ENCODE peak calls at places on chromosomes 7 and 10, in seven cellular contexts. E is CD4-positive, alpha-beta T cell; K is cardiac muscle cell; A is mammary epithelial cell; G is right lobe of liver; Z is CD4-positive, CD25-positive, alpha-beta regulatory T cell; J is ovary. R is an unnamed sample. For H3K9me3, the result is how much of the 10 kb centered on the place peaks cover.

GRCh38 chr10:80924063-80924952 is 386.6 kb downstream of the SH2D4B start:
- DNase-seq in E (no peak), K (peak), A (peak), G (no peak), Z (no peak), J (peak), R (peak)

GRCh38 chr10:88800152-88801125 is 2.1 kb upstream of the LIPM start:
- DNase-seq in E (no peak), K (peak), A (peak), G (no peak), Z (no peak), J (no peak), R (no peak)

GRCh38 chr7:138935438-138936079 is 45.6 kb downstream of the KIAA1549 start:
- DNase-seq in E (no peak), K (peak), A (peak), G (no peak), Z (no peak), J (no peak), R (peak)

GRCh38 chr10:30756151-30756550 is 126.6 kb upstream of the LYZL2 start:
- DNase-seq in E (no peak), K (no peak), A (no peak), G (no peak), Z (no peak), J (no peak), R (no peak)

GRCh38 chr7:91182819-91183405 is 81.3 kb upstream of the FZD1 start:
- DNase-seq in E (no peak), K (no peak), A (peak), G (no peak), Z (no peak), J (no peak), R (no peak)

GRCh38 chr7:46461334-46461777 is 540.3 kb upstream of the IGFBP3 start:
- DNase-seq in E (no peak), K (no peak), A (no peak), G (no peak), Z (no peak), J (no peak), R (no peak)

GRCh38 chr10:28250782-28251181 is 52.1 kb downstream of the MPP7 start:
- DNase-seq in E (no peak), K (no peak), A (peak), G (no peak), Z (no peak), J (no peak), R (no peak)

GRCh38 chr7:11835260-11835659 is 3.3 kb upstream of the THSD7A start:
- DNase-seq in E (no peak), K (no peak), A (no peak), G (no peak), Z (no peak), J (no peak), R (no peak)

GRCh38 chr10:88165849-88166271 is 302.4 kb downstream of the PTEN start:
- DNase-seq in E (no peak), K (no peak), A (no peak), G (no peak), Z (no peak), J (no peak), R (no peak)

GRCh38 chr7:127598318-127598717 is 4.8 kb downstream of the FSCN3 start:
- DNase-seq in E (no peak), K (no peak), A (no peak), G (no peak), Z (no peak), J (no peak), R (peak)

GRCh38 chr10:86480571-86480970 is 41.0 kb downstream of the WAPL start:
- DNase-seq in E (no peak), K (no peak), A (no peak), G (no peak), Z (no peak), J (no peak), R (no peak)

GRCh38 chr10:122126763-122127659 is 138.0 kb downstream of the TACC2 start:
- DNase-seq in E (no peak), K (peak), A (peak), G (no peak), Z (no peak), J (no peak), R (no peak)

GRCh38 chr10:1188556-1189135 is 132.5 kb downstream of the WDR37 start:
- DNase-seq in E (no peak), K (no peak), A (no peak), G (peak), Z (no peak), J (no peak), R (no peak)

GRCh38 chr7:50418086-50418515 is 32.0 kb downstream of the FIGNL1 start:
- DNase-seq in E (peak), K (peak), A (peak), G (peak), Z (peak), J (peak), R (peak)

GRCh38 chr7:100544949-100545635 is 6.1 kb downstream of the AGFG2 start:
- DNase-seq in E (no peak), K (peak), A (peak), G (no peak), Z (no peak), J (no peak), R (no peak)

GRCh38 chr10:103781329-103782061 is 73.9 kb downstream of the SH3PXD2A start:
- DNase-seq in E (no peak), K (no peak), A (peak), G (no peak), Z (no peak), J (no peak), R (peak)

GRCh38 chr10:13792011-13792410 is 205.2 kb downstream of the PRPF18 start:
- DNase-seq in E (no peak), K (no peak), A (no peak), G (peak), Z (no peak), J (peak), R (no peak)

GRCh38 chr10:37495415-37495814 is 362.0 kb downstream of the ZNF248 start:
- DNase-seq in E (no peak), K (no peak), A (peak), G (no peak), Z (no peak), J (no peak), R (no peak)

GRCh38 chr10:61594430-61594829 is 68.3 kb upstream of the CABCOCO1 start:
- DNase-seq in E (no peak), K (no peak), A (no peak), G (no peak), Z (no peak), J (no peak), R (no peak)

GRCh38 chr10:125023862-125024495 is 82.1 kb downstream of the ZRANB1 start:
- DNase-seq in E (no peak), K (no peak), A (no peak), G (no peak), Z (no peak), J (peak), R (peak)

GRCh38 chr10:84095821-84096497 is 43.4 kb upstream of the GHITM start:
- DNase-seq in E (no peak), K (no peak), A (no peak), G (no peak), Z (no peak), J (no peak), R (no peak)

GRCh38 chr10:23192741-23193434 is 776 bp downstream of the PTF1A start:
- DNase-seq in E (no peak), K (peak), A (no peak), G (no peak), Z (no peak), J (no peak), R (no peak)

GRCh38 chr7:94223375-94224084 is 171.2 kb upstream of the COL1A2 start:
- DNase-seq in E (no peak), K (peak), A (peak), G (no peak), Z (no peak), J (no peak), R (no peak)

GRCh38 chr10:112984756-112985155 is 34.7 kb downstream of the TCF7L2 start:
- DNase-seq in E (no peak), K (no peak), A (no peak), G (no peak), Z (no peak), J (no peak), R (no peak)

GRCh38 chr7:100642534-100642907 is 1.2 kb upstream of the TFR2 start:
- DNase-seq in E (no peak), K (no peak), A (no peak), G (peak), Z (no peak), J (no peak), R (peak)

GRCh38 chr7:69540275-69540674 is 58.0 kb upstream of the AUTS2 start:
- DNase-seq in E (no peak), K (no peak), A (no peak), G (no peak), Z (no peak), J (no peak), R (no peak)

GRCh38 chr10:42958142-42958868 is 118.6 kb upstream of the RET start:
- DNase-seq in E (no peak), K (no peak), A (no peak), G (no peak), Z (no peak), J (no peak), R (no peak)

GRCh38 chr7:30521532-30521931 is 16.9 kb upstream of the GGCT start:
- DNase-seq in E (no peak), K (no peak), A (no peak), G (no peak), Z (no peak), J (no peak), R (no peak)

GRCh38 chr10:116784651-116785050 is 42.3 kb upstream of the HSPA12A start:
- DNase-seq in E (no peak), K (no peak), A (no peak), G (no peak), Z (no peak), J (no peak), R (no peak)

GRCh38 chr10:110897184-110897583 is 21.8 kb downstream of the BBIP1 start:
- DNase-seq in E (no peak), K (no peak), A (no peak), G (peak), Z (no peak), J (no peak), R (no peak)

GRCh38 chr10:4723860-4724259 is 102.1 kb upstream of the AKR1E2 start:
- DNase-seq in E (no peak), K (no peak), A (no peak), G (no peak), Z (no peak), J (no peak), R (no peak)

GRCh38 chr10:72772031-72772430 is 80.1 kb downstream of the MCU start:
- DNase-seq in E (no peak), K (no peak), A (no peak), G (no peak), Z (no peak), J (no peak), R (no peak)

GRCh38 chr7:70406419-70407189 is 725.3 kb upstream of the GALNT17 start:
- DNase-seq in E (no peak), K (no peak), A (no peak), G (no peak), Z (no peak), J (no peak), R (no peak)

GRCh38 chr10:10871312-10871711 is 146.4 kb upstream of the CELF2 start:
- DNase-seq in E (no peak), K (no peak), A (no peak), G (no peak), Z (no peak), J (no peak), R (no peak)
- H3K27ac ChIP-seq in E (no peak), K (no peak), A (no peak), G (no peak), Z (no peak), J (peak), R (no peak)

DNA sequence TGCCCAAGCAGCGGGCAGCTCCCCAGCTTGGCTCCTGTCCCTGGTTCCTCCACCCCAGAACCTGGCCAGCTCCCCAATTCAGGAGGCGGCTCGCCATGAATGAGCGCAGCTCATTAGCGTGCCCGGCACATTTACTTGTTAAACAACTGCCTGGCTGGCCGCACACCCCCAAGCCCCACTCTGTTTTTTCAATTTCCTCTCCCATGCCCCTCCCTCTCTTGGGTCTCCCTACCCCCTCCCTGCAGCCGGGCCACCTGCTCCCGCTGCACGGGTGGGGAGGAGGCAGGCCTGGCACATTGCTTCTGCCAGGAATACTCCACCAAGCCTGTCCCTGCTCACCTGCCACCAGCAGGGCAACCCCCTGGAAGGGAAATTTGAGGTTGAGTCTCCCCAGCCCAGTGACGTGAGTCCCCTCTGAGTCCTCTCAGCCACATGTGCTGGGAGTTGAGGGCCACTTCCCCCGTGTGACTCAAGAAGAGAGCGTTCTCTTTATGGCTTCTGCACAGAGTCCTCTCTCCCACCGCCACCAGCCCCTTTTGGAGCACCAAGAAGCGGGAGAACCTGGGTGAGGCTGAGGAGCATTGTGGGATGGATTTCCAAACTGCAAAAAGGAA is 2.6 kb upstream of the SLIT1 start:
- DNase-seq in E (no peak), K (no peak), A (no peak), G (peak), Z (no peak), J (no peak), R (peak)
- H3K9me3 ChIP-seq in E (under half), K (under half), A (under half), G (under half), Z (under half), J (under half), R (under half)

DNA sequence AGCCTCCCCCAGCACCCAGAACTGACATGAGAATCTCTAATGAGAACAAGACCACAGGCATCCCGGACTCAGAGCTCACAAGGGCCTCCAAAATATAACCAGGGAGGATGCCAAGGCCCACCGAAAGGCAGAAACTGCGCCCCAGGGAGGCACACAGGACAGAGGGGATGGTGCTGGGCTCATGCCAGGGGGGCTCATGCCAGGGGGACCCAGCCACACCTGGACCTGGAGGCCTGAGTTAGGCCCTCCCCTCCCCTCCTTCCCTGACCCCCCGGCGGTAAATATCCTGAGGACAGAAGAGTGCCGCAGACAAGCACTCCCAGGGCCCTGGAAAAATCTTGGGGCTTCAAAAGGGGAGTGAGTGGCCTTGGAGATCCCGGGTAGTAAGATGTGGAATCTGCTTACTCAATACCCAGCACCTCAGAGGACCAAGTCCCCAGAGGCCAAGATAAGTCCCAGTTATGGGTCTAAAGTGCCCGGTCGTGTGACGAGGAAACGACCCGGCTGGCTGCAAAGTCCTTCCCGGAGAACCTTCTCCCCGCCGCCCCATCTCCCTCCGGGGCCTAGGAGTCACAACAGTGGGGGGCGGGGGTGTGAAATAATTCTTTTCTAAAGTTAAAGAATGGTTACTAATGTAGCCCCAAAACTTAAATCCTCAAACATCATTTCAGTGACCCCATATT is 11.9 kb downstream of the PDGFA start:
- DNase-seq in E (no peak), K (no peak), A (no peak), G (peak), Z (no peak), J (no peak), R (no peak)
- H3K27ac ChIP-seq in E (no peak), K (no peak), A (no peak), G (no peak), Z (no peak), J (no peak), R (no peak)

GRCh38 chr7:41847171-41847570 is 144.3 kb upstream of the INHBA start:
- DNase-seq in E (no peak), K (no peak), A (no peak), G (no peak), Z (no peak), J (no peak), R (no peak)

GRCh38 chr7:41842956-41843355 is 140.1 kb upstream of the INHBA start:
- DNase-seq in E (no peak), K (no peak), A (peak), G (no peak), Z (no peak), J (no peak), R (no peak)

GRCh38 chr7:41847641-41848040 is 144.8 kb upstream of the INHBA start:
- DNase-seq in E (no peak), K (no peak), A (no peak), G (no peak), Z (no peak), J (no peak), R (no peak)
- H3K9me3 ChIP-seq in E (under half), K (under half), A (under half), G (under half), Z (under half), J (under half), R (under half)

GRCh38 chr7:82049442-82049841 is 279.6 kb upstream of the HGF start:
- DNase-seq in E (no peak), K (no peak), A (no peak), G (no peak), Z (no peak), J (no peak), R (no peak)
- H3K27ac ChIP-seq in E (no peak), K (no peak), A (no peak), G (no peak), Z (no peak), J (no peak), R (no peak)

R was measured in WERI-Rb-1.